ENCODE peak calls at places on chromosomes 12 and 14, in nine cellular contexts. U is uterus, Z is heart right ventricle, W is lower lobe of right lung, X is kidney, B is thoracic aorta, M is A549, S is stomach, O is H9. C is an unnamed sample. For H3K4me1, the result is how much of the 10 kb centered on the place peaks cover.

GRCh38 chr12:3646561-3647241 is 106.2 kb downstream of the CRACR2A start:
- DNase-seq in Z (no peak), B (no peak), U (no peak), M (no peak), X (no peak), W (no peak), O (no peak), S (no peak), C (no peak)

GRCh38 chr12:77725611-77726010 is 105.1 kb upstream of the NAV3 start:
- DNase-seq in X (no peak), Z (no peak), U (no peak), M (no peak), B (no peak), S (no peak), W (no peak), O (no peak), C (no peak)

GRCh38 chr14:104318558-104319488 is 180.4 kb downstream of the KIF26A start:
- DNase-seq in S (peak), X (no peak), O (no peak), U (peak), B (no peak), M (no peak), W (peak), Z (peak), C (no peak)

GRCh38 chr12:118377891-118378470 is 1.6 kb downstream of the SUDS3 start:
- DNase-seq in W (peak), B (no peak), O (peak), S (peak), U (peak), X (no peak), Z (peak), M (peak), C (peak)

GRCh38 chr14:34425095-34425851 is 36.8 kb downstream of the SPTSSA start:
- DNase-seq in Z (no peak), B (no peak), O (no peak), S (no peak), U (no peak), M (no peak), X (no peak), W (no peak), C (no peak)

GRCh38 chr12:95970905-95971304 is 25.2 kb downstream of the HAL start:
- DNase-seq in S (no peak), X (no peak), Z (no peak), O (peak), M (no peak), U (no peak), B (no peak), W (no peak), C (no peak)

GRCh38 chr14:75634848-75635247 is 25.8 kb downstream of the ERG28 start:
- DNase-seq in X (no peak), O (no peak), M (no peak), W (no peak), Z (no peak), B (no peak), S (no peak), U (no peak), C (no peak)

GRCh38 chr12:102063066-102063465 is 1.3 kb upstream of the WASHC3 start:
- DNase-seq in X (no peak), Z (no peak), O (no peak), S (no peak), B (no peak), U (no peak), M (no peak), W (no peak), C (peak)

GRCh38 chr14:55333785-55334485 is 62.7 kb downstream of the FBXO34 start:
- DNase-seq in W (no peak), M (no peak), Z (no peak), X (no peak), S (no peak), O (no peak), U (no peak), B (no peak), C (no peak)

GRCh38 chr12:153080-153746 is 60.7 kb downstream of the SLC6A12 start:
- DNase-seq in M (peak), O (peak), B (no peak), W (peak), X (peak), Z (peak), U (no peak), S (peak), C (peak)

GRCh38 chr14:69854598-69854997 is 24.6 kb upstream of the SMOC1 start:
- DNase-seq in S (no peak), O (no peak), W (no peak), M (no peak), X (no peak), U (no peak), B (no peak), Z (no peak), C (no peak)
- TF ChIP-seq CTCF in S (no peak), O (no peak), W (no peak), M (no peak), X (no peak), U (no peak), B (no peak), Z (no peak), C (no peak)

GRCh38 chr12:54412348-54412747 is 6.7 kb downstream of the ITGA5 start:
- DNase-seq in W (no peak), X (no peak), Z (no peak), B (no peak), O (no peak), U (no peak), S (no peak), M (no peak), C (no peak)
- H3K4me1 ChIP-seq in W (half or more), X (under half), Z (half or more), B (half or more), O (under half), U (under half), S (half or more), M (under half), C (under half)

GRCh38 chr12:47557401-47557800 is 148.4 kb downstream of the RPAP3 start:
- DNase-seq in S (no peak), Z (no peak), W (no peak), O (no peak), B (no peak), U (no peak), M (no peak), X (no peak), C (no peak)
- TF ChIP-seq CTCF in S (no peak), Z (no peak), W (no peak), O (no peak), B (no peak), U (no peak), M (no peak), X (no peak), C (no peak)

GRCh38 chr14:49692191-49692757 is 646 bp upstream of the KLHDC1 start:
- DNase-seq in U (no peak), M (no peak), Z (no peak), W (no peak), B (no peak), S (no peak), X (no peak), O (no peak), C (no peak)
- H3K4me1 ChIP-seq in U (under half), M (under half), Z (under half), W (under half), B (under half), S (under half), X (under half), O (under half), C (under half)

GRCh38 chr14:88791629-88792571 is 853 bp downstream of the EML5 start:
- DNase-seq in U (peak), W (peak), S (peak), Z (no peak), M (peak), O (peak), X (peak), B (no peak), C (peak)

GRCh38 chr14:88791252-88791621 is 1.5 kb downstream of the EML5 start:
- DNase-seq in B (no peak), X (no peak), M (no peak), W (no peak), S (no peak), Z (no peak), O (no peak), U (no peak), C (no peak)

GRCh38 chr14:88790501-88791251 is 2.1 kb downstream of the EML5 start:
- DNase-seq in X (no peak), B (no peak), W (no peak), S (no peak), Z (no peak), O (no peak), U (no peak), M (no peak), C (no peak)

GRCh38 chr14:88793259-88793625 is 489 bp upstream of the EML5 start:
- DNase-seq in B (no peak), X (no peak), M (no peak), S (no peak), O (no peak), Z (no peak), W (no peak), U (peak), C (no peak)

DNA sequence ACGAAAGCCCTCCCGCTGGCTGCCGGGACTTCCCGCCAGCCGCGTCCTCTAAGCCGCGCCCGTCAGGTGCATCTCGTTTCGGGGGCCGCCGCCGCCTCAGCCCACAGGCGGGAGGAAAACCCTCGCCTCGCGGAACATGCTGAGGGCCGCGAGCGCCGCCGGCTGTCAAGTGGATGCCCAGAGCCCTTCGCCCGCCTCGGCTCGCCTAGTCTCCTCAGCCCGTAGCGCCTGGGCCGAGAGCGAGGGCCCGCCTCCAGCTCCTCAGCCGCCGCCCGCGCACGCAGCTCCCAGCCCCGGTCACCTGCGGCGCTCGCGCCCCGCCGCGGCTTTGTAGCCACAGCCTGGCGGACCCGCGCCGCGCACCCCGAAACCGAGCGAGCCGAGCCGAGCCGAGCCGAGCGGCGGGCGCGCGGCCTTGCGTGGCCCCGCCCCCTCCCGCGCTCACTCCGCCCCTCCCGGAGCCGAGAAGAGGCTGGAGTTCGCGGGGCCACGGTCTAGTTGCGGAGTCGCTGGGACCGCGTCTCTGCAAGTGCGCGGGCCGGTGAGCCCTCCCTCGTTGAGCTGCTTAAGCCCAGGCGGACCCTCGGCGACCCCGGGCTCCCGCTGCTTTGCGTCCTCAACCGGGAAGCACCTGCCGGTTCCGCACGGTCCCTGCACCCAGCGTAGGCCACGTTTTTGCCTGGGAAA is at the start of gene EML5:
- DNase-seq in U (peak), W (peak), M (peak), Z (peak), O (peak), B (peak), S (peak), X (peak), C (peak)
- TF ChIP-seq CTCF in U (peak), W (peak), M (peak), Z (no peak), O (peak), B (no peak), S (peak), X (no peak), C (no peak)

GRCh38 chr12:24948452-24948815 is 467 bp downstream of the BCAT1 start:
- DNase-seq in S (no peak), U (no peak), W (no peak), B (no peak), O (peak), X (no peak), Z (no peak), M (peak), C (peak)
- H3K4me1 ChIP-seq in S (under half), U (under half), W (under half), B (under half), O (under half), X (under half), Z (under half), M (under half), C (under half)

GRCh38 chr12:54232790-54233189 is 44.0 kb upstream of the SMUG1 start:
- DNase-seq in B (no peak), W (no peak), Z (no peak), O (no peak), X (no peak), U (no peak), S (no peak), M (no peak), C (no peak)
- TF ChIP-seq CTCF in B (peak), W (no peak), Z (no peak), O (peak), X (no peak), U (no peak), S (no peak), M (no peak), C (no peak)

GRCh38 chr12:27014859-27015729 is 910 bp upstream of the TM7SF3 start:
- DNase-seq in X (no peak), Z (no peak), O (no peak), U (no peak), W (no peak), M (no peak), S (no peak), B (no peak), C (no peak)
- H3K4me1 ChIP-seq in X (under half), Z (under half), O (under half), U (under half), W (half or more), M (under half), S (half or more), B (under half), C (under half)

GRCh38 chr12:31362115-31362758 is 36.3 kb upstream of the SINHCAF start:
- DNase-seq in M (no peak), Z (no peak), U (no peak), S (no peak), W (no peak), B (no peak), O (peak), X (no peak), C (peak)
- TF ChIP-seq CTCF in M (no peak), Z (no peak), U (no peak), S (no peak), W (no peak), B (no peak), O (no peak), X (no peak), C (peak)

DNA sequence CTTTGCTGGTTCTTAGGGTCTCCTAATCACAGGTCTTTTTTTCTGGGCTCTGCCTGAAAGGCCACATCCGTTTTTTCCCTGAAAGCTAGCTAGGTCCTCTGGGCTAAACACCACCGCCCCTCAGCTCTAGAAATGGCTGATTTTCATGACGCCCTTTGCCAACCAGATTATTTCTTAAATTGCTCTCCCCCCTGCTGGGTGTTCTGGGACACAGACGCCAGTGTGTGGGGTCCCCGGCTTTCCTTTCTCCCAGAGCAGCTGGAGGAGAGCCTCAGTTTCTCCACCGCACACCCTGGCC is 45.3 kb upstream of the ATP23 start:
- DNase-seq in W (no peak), M (no peak), X (no peak), S (no peak), B (no peak), O (no peak), U (peak), Z (peak), C (no peak)
- H3K4me1 ChIP-seq in W (half or more), M (half or more), X (under half), S (half or more), B (half or more), O (under half), U (under half), Z (half or more), C (under half)